ENCODE peak calls at places on chromosomes 5 and 9, in ten cellular contexts. T, E, K, F, H, M, S, L, I and O are unnamed samples.

GRCh38 chr9:82255533-82255932 is 267.0 kb downstream of the SPATA31D1 start:
- DNase-seq in T (no peak), E (no peak), K (no peak), F (no peak), H (no peak), M (no peak), S (no peak), L (no peak), I (no peak), O (no peak)

GRCh38 chr5:132372122-132372521 is 2.6 kb downstream of the SLC22A5 start:
- DNase-seq in T (no peak), E (no peak), K (no peak), F (no peak), H (no peak), M (no peak), S (no peak), L (no peak), I (no peak), O (no peak)

GRCh38 chr9:115267788-115268187 is 149.8 kb upstream of the TNC start:
- DNase-seq in T (no peak), E (no peak), K (no peak), F (no peak), H (no peak), M (no peak), S (no peak), L (no peak), I (no peak), O (no peak)

GRCh38 chr5:67166460-67166871 is 30.1 kb downstream of the CD180 start:
- DNase-seq in T (peak), E (no peak), K (no peak), F (peak), H (peak), M (peak), S (peak), L (peak), I (no peak), O (peak)

GRCh38 chr5:160033546-160034252 is 24.8 kb downstream of the TTC1 start:
- DNase-seq in T (no peak), E (no peak), K (no peak), F (no peak), H (no peak), M (no peak), S (no peak), L (no peak), I (no peak), O (no peak)

GRCh38 chr5:113425909-113426308 is 8.9 kb downstream of the TSSK1B start:
- DNase-seq in T (no peak), E (no peak), K (no peak), F (no peak), H (no peak), M (no peak), S (no peak), L (no peak), I (no peak), O (no peak)

GRCh38 chr5:113204525-113205161 is 228.0 kb downstream of the DCP2 start:
- DNase-seq in T (no peak), E (no peak), K (peak), F (no peak), H (peak), M (no peak), S (peak), L (peak), I (peak), O (no peak)

GRCh38 chr9:107223381-107223780 is 59.7 kb upstream of the RAD23B start:
- DNase-seq in T (no peak), E (no peak), K (no peak), F (peak), H (no peak), M (no peak), S (no peak), L (no peak), I (no peak), O (no peak)

GRCh38 chr5:156096259-156096658 is 230.7 kb upstream of the SGCD start:
- DNase-seq in T (no peak), E (no peak), K (no peak), F (no peak), H (no peak), M (no peak), S (no peak), L (no peak), I (peak), O (no peak)

GRCh38 chr9:134968011-134968822 is 50.5 kb upstream of the FCN1 start:
- DNase-seq in T (peak), E (peak), K (no peak), F (no peak), H (no peak), M (no peak), S (no peak), L (peak), I (peak), O (peak)

GRCh38 chr5:115843444-115844130 is 1.9 kb downstream of the AP3S1 start:
- DNase-seq in T (no peak), E (no peak), K (no peak), F (peak), H (no peak), M (no peak), S (no peak), L (no peak), I (no peak), O (no peak)

GRCh38 chr9:119370816-119371215 is 1.6 kb upstream of the BRINP1 start:
- DNase-seq in T (peak), E (no peak), K (no peak), F (peak), H (peak), M (no peak), S (no peak), L (peak), I (peak), O (no peak)

GRCh38 chr5:368162-369084 is 46.9 kb downstream of the AHRR start:
- DNase-seq in T (no peak), E (peak), K (no peak), F (no peak), H (peak), M (no peak), S (no peak), L (no peak), I (peak), O (peak)

GRCh38 chr5:164301136-164301535 is 795.7 kb downstream of the MAT2B start:
- DNase-seq in T (no peak), E (no peak), K (no peak), F (no peak), H (no peak), M (no peak), S (no peak), L (no peak), I (no peak), O (no peak)

GRCh38 chr5:83509535-83509934 is 38.0 kb downstream of the VCAN start:
- DNase-seq in T (peak), E (no peak), K (peak), F (no peak), H (no peak), M (no peak), S (no peak), L (no peak), I (peak), O (no peak)

GRCh38 chr9:23492126-23493002 is 333.7 kb downstream of the ELAVL2 start:
- DNase-seq in T (no peak), E (no peak), K (no peak), F (peak), H (peak), M (no peak), S (no peak), L (no peak), I (peak), O (no peak)

GRCh38 chr9:79023134-79023577 is 548.6 kb upstream of the TLE4 start:
- DNase-seq in T (no peak), E (peak), K (no peak), F (no peak), H (no peak), M (no peak), S (no peak), L (no peak), I (peak), O (no peak)

GRCh38 chr5:41575110-41575779 is 64.8 kb upstream of the PLCXD3 start:
- DNase-seq in T (no peak), E (no peak), K (no peak), F (no peak), H (no peak), M (no peak), S (no peak), L (no peak), I (no peak), O (no peak)

GRCh38 chr5:134406390-134406789 is 5.3 kb downstream of the CDKN2AIPNL start:
- DNase-seq in T (no peak), E (no peak), K (no peak), F (no peak), H (no peak), M (no peak), S (no peak), L (no peak), I (no peak), O (no peak)

GRCh38 chr5:66436721-66437120 is 159.5 kb upstream of the MAST4 start:
- DNase-seq in T (no peak), E (no peak), K (no peak), F (peak), H (no peak), M (no peak), S (no peak), L (no peak), I (no peak), O (no peak)

GRCh38 chr9:107683566-107683965 is 194.0 kb upstream of the KLF4 start:
- DNase-seq in T (peak), E (no peak), K (no peak), F (no peak), H (peak), M (no peak), S (peak), L (no peak), I (no peak), O (no peak)

GRCh38 chr5:89087551-89088318 is 204.8 kb upstream of the MEF2C start:
- DNase-seq in T (no peak), E (no peak), K (no peak), F (no peak), H (no peak), M (no peak), S (no peak), L (no peak), I (no peak), O (no peak)

GRCh38 chr9:4084440-4084818 is 215.4 kb downstream of the GLIS3 start:
- DNase-seq in T (no peak), E (peak), K (no peak), F (peak), H (peak), M (no peak), S (no peak), L (no peak), I (no peak), O (no peak)

GRCh38 chr5:76606665-76607064 is 16.5 kb downstream of the F2RL2 start:
- DNase-seq in T (no peak), E (no peak), K (no peak), F (no peak), H (no peak), M (no peak), S (no peak), L (no peak), I (no peak), O (no peak)

GRCh38 chr5:56012281-56012963 is 17.7 kb upstream of the IL6ST start:
- DNase-seq in T (no peak), E (no peak), K (no peak), F (no peak), H (peak), M (peak), S (no peak), L (no peak), I (peak), O (no peak)

GRCh38 chr5:90959262-90959661 is 400.7 kb downstream of the ADGRV1 start:
- DNase-seq in T (no peak), E (no peak), K (no peak), F (no peak), H (no peak), M (no peak), S (no peak), L (no peak), I (no peak), O (no peak)

GRCh38 chr5:143398451-143399237 is 4.8 kb downstream of the NR3C1 start:
- DNase-seq in T (no peak), E (no peak), K (no peak), F (peak), H (no peak), M (no peak), S (no peak), L (no peak), I (no peak), O (no peak)

GRCh38 chr9:132381966-132382541 is 24.6 kb downstream of the TTF1 start:
- DNase-seq in T (no peak), E (no peak), K (no peak), F (peak), H (peak), M (no peak), S (no peak), L (no peak), I (no peak), O (no peak)

GRCh38 chr9:107793541-107793940 is 304.0 kb upstream of the KLF4 start:
- DNase-seq in T (no peak), E (no peak), K (no peak), F (no peak), H (no peak), M (no peak), S (no peak), L (no peak), I (no peak), O (no peak)

GRCh38 chr9:92333288-92333634 is 7.5 kb downstream of the CENPP start:
- DNase-seq in T (no peak), E (no peak), K (no peak), F (no peak), H (no peak), M (no peak), S (no peak), L (no peak), I (no peak), O (no peak)
- H3K27ac ChIP-seq in T (no peak), E (no peak), K (no peak), F (no peak), H (no peak), M (no peak), S (no peak), L (no peak), I (no peak), O (no peak)

GRCh38 chr9:34560574-34561229 is 28.8 kb downstream of the CNTFR start:
- DNase-seq in T (no peak), E (no peak), K (no peak), F (no peak), H (no peak), M (no peak), S (no peak), L (peak), I (no peak), O (no peak)

GRCh38 chr9:34557421-34558321 is 31.9 kb downstream of the CNTFR start:
- DNase-seq in T (peak), E (no peak), K (no peak), F (no peak), H (no peak), M (no peak), S (no peak), L (no peak), I (no peak), O (no peak)

GRCh38 chr9:34558341-34558740 is 31.2 kb downstream of the CNTFR start:
- DNase-seq in T (no peak), E (no peak), K (no peak), F (no peak), H (no peak), M (no peak), S (no peak), L (no peak), I (no peak), O (no peak)

GRCh38 chr9:34558911-34559615 is 30.5 kb downstream of the CNTFR start:
- DNase-seq in T (peak), E (no peak), K (no peak), F (no peak), H (no peak), M (no peak), S (no peak), L (peak), I (no peak), O (no peak)

GRCh38 chr9:34559616-34560546 is 29.6 kb downstream of the CNTFR start:
- DNase-seq in T (peak), E (no peak), K (no peak), F (no peak), H (peak), M (no peak), S (peak), L (peak), I (peak), O (no peak)
- H3K4me3 ChIP-seq in T (no peak), E (no peak), K (no peak), F (no peak), H (no peak), M (no peak), S (no peak), L (peak), I (no peak), O (no peak)

GRCh38 chr5:53671447-53671846 is 111.0 kb downstream of the NDUFS4 start:
- DNase-seq in T (no peak), E (no peak), K (no peak), F (no peak), H (no peak), M (no peak), S (no peak), L (no peak), I (no peak), O (no peak)

DNA sequence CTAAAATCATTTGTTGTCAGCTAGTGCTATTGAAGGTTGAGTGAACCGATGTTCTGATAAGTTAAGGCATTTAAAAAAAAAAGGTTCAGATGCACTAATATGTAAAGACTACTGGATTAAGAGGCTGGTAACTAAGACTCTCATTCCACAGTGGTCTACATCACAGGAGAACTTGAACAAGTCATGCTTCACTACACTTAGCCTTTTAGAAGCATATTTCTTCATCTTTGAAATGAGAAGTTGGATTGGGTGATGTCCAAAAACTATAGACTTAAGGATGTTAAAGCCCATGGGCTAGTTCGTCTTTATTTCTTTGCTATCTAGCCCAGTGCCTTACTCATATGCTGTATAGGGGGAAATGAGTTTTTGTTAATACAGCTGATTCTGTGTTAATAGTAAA is 107.2 kb downstream of the NDUFS4 start:
- DNase-seq in T (no peak), E (no peak), K (no peak), F (no peak), H (no peak), M (no peak), S (no peak), L (no peak), I (no peak), O (no peak)
- H3K27ac ChIP-seq in T (no peak), E (no peak), K (no peak), F (no peak), H (no peak), M (no peak), S (no peak), L (no peak), I (no peak), O (no peak)

DNA sequence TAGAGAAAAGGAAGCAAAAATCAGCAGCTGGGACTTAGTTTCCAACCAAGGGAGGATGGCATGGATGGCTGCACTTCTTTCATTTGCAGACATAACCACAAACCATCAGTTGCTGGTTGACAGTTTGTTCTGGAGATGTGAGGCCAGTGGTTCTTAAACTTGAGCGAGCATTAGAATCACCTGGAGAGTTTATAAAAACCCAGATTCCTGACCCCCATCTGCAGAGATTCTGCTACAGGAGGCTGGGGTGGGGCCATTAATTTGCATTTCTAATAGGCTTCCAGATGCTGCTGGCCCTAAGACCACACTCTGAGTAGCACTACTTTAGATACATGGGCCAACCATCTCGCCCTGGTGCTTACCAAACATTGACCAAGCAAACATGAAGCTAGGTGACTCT is 60.8 kb downstream of the MARCHF3 start:
- DNase-seq in T (no peak), E (no peak), K (no peak), F (no peak), H (no peak), M (no peak), S (no peak), L (no peak), I (no peak), O (no peak)
- H3K4me3 ChIP-seq in T (no peak), E (no peak), K (no peak), F (no peak), H (no peak), M (no peak), S (no peak), L (no peak), I (no peak), O (no peak)